ENCODE peak calls at places on chromosomes 13 and 19, in five cellular contexts. U is Karpas-422, Z is lower lobe of right lung, S is H1, H is PC-3. I is an unnamed sample. For H3K27me3, the result is how much of the 10 kb centered on the place peaks cover.

GRCh38 chr13:57063007-57063406 is 77.7 kb upstream of the PRR20A start:
- DNase-seq in U (no peak), Z (no peak), S (no peak), H (no peak), I (no peak)

GRCh38 chr13:114283581-114283980 is 2.2 kb downstream of the UPF3A start:
- DNase-seq in U (no peak), Z (no peak), S (no peak), H (no peak), I (no peak)

GRCh38 chr13:98258226-98258625 is 81.2 kb upstream of the RNF113B start:
- DNase-seq in U (no peak), Z (no peak), S (no peak), H (no peak), I (no peak)

GRCh38 chr13:27678306-27679040 is 56.8 kb downstream of the POLR1D start:
- DNase-seq in U (no peak), Z (no peak), S (no peak), H (peak), I (no peak)

GRCh38 chr19:44050740-44051653 is 839 bp upstream of the ZNF223 start:
- DNase-seq in U (no peak), Z (no peak), S (no peak), H (no peak), I (no peak)

GRCh38 chr13:99694251-99694650 is 193.0 kb downstream of the TM9SF2 start:
- DNase-seq in U (no peak), Z (no peak), S (no peak), H (no peak), I (no peak)

GRCh38 chr19:40503300-40503699 is 36.5 kb downstream of the SPTBN4 start:
- DNase-seq in U (no peak), Z (no peak), S (no peak), H (no peak), I (no peak)

GRCh38 chr13:110363009-110363408 is 55.9 kb downstream of the COL4A2 start:
- DNase-seq in U (peak), Z (no peak), S (peak), H (no peak), I (peak)

GRCh38 chr19:11581740-11582139 is 4.3 kb upstream of the ACP5 start:
- DNase-seq in U (peak), Z (no peak), S (no peak), H (no peak), I (no peak)

GRCh38 chr13:26888632-26889031 is 128.0 kb upstream of the GPR12 start:
- DNase-seq in U (no peak), Z (no peak), S (no peak), H (no peak), I (no peak)

GRCh38 chr19:48470856-48471255 is 1.7 kb downstream of the CYTH2 start:
- DNase-seq in U (no peak), Z (no peak), S (no peak), H (no peak), I (no peak)

GRCh38 chr19:48468806-48469055 is 438 bp upstream of the CYTH2 start:
- DNase-seq in U (no peak), Z (no peak), S (no peak), H (no peak), I (no peak)

GRCh38 chr19:48471836-48472235 is 2.7 kb downstream of the CYTH2 start:
- DNase-seq in U (no peak), Z (no peak), S (no peak), H (no peak), I (no peak)

GRCh38 chr19:48469056-48469881 is at the start of gene CYTH2:
- DNase-seq in U (peak), Z (peak), S (peak), H (peak), I (peak)

DNA sequence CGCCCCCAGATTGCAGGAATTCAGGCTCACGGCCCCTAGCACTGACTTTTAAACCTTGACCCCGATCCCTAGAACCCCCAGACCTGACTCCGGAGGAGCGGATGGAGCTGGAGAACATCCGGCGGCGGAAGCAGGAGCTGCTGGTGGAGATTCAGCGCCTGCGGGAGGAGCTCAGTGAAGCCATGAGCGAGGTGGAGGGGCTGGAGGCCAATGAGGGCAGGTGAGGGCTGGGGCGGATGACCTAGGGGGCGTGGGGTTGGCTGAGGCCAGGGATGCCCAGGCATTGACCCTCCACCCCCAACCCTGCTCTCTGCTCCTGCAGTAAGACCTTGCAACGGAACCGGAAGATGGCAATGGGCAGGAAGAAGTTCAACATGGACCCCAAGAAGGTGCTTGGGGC is 1.1 kb downstream of the CYTH2 start:
- DNase-seq in U (no peak), Z (no peak), S (no peak), H (no peak), I (no peak)
- H3K4me3 ChIP-seq in U (peak), Z (peak), S (peak), H (peak), I (peak)

GRCh38 chr19:18791315-18791678 is 192 bp upstream of the COMP start:
- DNase-seq in U (no peak), Z (no peak), S (no peak), H (no peak), I (no peak)

GRCh38 chr19:18788782-18789421 is 2.2 kb downstream of the COMP start:
- DNase-seq in U (no peak), Z (no peak), S (no peak), H (no peak), I (peak)

GRCh38 chr19:18789883-18790565 is 1.1 kb downstream of the COMP start:
- DNase-seq in U (no peak), Z (no peak), S (peak), H (no peak), I (no peak)

GRCh38 chr19:18789422-18789832 is 1.7 kb downstream of the COMP start:
- DNase-seq in U (no peak), Z (no peak), S (no peak), H (no peak), I (peak)

GRCh38 chr19:18790566-18791314 is at the start of gene COMP:
- DNase-seq in U (no peak), Z (no peak), S (peak), H (no peak), I (peak)
- H3K27ac ChIP-seq in U (no peak), Z (no peak), S (no peak), H (no peak), I (no peak)

DNA sequence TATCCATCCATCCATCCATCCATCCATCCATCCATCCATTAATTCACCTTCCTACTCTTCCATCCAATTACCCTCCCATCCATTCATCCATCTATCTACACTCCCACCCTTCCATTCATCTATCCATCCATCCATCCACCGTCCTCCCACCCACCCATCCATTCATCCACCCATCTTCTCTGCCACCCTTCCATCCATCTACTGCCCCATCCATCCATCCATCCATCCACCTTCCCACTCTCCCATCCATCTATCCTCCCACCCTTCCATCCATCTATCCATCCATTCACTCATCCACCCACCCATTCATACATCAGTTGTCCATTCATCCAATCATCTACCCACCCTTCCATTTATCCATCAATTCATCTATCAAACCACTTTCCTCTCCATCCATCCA is 54.3 kb downstream of the NWD1 start:
- DNase-seq in U (no peak), Z (no peak), S (no peak), H (no peak), I (no peak)
- H3K27me3 ChIP-seq in U (under half), Z (under half), S (under half), H (under half), I (under half)

GRCh38 chr13:30370916-30371521 is 51.3 kb upstream of the UBE2L5 start:
- DNase-seq in U (no peak), Z (no peak), S (no peak), H (no peak), I (no peak)
- H3K4me3 ChIP-seq in U (peak), Z (no peak), S (no peak), H (no peak), I (no peak)

DNA sequence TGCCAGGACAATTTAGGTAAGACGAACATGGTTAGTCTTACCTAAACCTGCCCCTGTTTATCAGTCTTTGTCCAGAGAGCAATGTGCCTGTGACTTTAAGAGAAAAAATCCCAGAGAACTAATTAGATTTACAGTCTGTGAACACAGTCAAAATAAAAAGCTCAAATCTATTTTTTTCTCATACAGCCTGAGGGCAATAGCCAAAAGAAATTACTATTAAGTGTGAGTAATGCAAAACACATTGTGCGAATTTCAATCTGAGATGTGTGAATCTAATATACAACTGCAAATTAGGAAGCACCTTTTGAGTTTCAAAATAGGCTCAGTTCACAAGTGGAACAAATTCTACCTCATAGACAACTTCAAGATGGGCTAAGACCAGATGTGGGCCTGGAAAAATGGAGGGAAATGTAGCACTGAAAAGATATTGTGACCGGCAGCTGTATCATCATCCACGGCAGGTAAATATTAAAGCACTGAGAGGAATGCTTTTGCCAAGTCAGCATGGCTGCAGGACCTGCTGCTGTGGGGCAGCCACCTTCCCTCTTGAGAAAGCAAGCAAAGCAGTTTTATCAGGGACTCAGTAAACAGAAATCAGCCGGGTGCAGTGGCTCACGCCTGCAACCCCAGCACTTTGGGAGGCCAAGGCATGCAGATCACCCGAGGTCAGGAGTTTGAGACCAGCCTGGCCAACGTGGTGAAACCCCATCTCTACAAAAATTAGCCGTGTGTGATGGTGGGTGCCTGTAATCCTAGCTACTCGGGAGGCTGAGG is 114.8 kb downstream of the KATNAL1 start:
- DNase-seq in U (no peak), Z (no peak), S (no peak), H (no peak), I (no peak)
- H3K27ac ChIP-seq in U (peak), Z (no peak), S (no peak), H (no peak), I (no peak)

DNA sequence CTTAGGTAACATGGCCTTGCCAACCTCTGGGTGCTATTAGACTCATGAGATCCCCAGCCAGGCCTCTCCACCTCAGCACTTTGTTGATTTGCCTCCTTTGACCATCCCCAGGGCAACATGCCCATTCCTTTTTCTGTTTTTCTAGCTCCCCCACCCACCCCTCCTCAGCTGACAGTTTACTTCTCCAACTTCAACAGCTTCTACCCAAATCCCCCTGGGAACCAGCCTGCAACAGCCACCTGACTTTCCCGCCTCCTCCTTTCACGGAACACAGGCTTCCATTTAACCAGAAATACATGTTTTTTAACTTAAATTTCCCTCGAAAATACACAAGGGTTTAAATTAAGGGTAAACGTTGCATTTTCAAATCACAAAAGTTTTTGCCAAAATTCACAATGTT is 117.3 kb downstream of the DLEU7 start:
- DNase-seq in U (no peak), Z (no peak), S (no peak), H (no peak), I (no peak)
- H3K27me3 ChIP-seq in U (under half), Z (under half), S (under half), H (under half), I (under half)

DNA sequence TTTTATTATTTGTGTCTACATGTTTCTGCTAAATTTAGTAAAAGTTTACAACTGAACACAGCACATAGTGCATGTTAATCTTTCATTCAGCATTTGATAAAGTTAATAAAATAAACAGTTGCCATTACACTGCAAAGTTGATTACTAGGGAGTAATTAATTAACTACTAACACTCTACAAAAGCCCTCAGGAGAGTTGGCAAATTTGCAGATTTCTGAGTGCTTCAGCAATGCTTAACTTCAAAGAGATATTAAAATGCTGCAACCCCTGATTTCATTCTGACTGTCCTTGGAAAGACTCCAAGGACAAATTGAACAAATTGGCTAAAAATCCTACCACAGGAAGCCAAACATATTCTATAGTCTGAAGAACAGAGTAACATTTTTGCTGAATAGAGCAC is 1542.9 kb downstream of the SLITRK5 start:
- DNase-seq in U (no peak), Z (no peak), S (no peak), H (no peak), I (no peak)
- H3K4me3 ChIP-seq in U (no peak), Z (no peak), S (no peak), H (no peak), I (no peak)

GRCh38 chr13:82747948-82748347 is 1134.3 kb downstream of the SLITRK1 start:
- DNase-seq in U (no peak), Z (no peak), S (no peak), H (peak), I (no peak)
- H3K27ac ChIP-seq in U (no peak), Z (no peak), S (no peak), H (no peak), I (no peak)